ENCODE peak calls at places on chromosomes 13 and 19, in six cellular contexts. Y, Q, X, N, L and K are unnamed samples.

GRCh38 chr13:31042501-31043165 is 110.2 kb downstream of the TEX26 start:
- DNase-seq in N (no peak), Q (no peak), L (no peak), Y (no peak), X (no peak), K (no peak)

GRCh38 chr19:50844296-50844935 is 10.3 kb upstream of the KLK3 start:
- DNase-seq in Q (no peak), N (no peak), X (no peak), Y (no peak), L (no peak), K (no peak)

GRCh38 chr19:19381007-19381926 is 24.2 kb upstream of the GATAD2A start:
- DNase-seq in Y (no peak), N (no peak), Q (no peak), X (no peak), L (no peak), K (no peak)

GRCh38 chr19:33604651-33605050 is 17.1 kb upstream of the CHST8 start:
- DNase-seq in L (no peak), Y (no peak), X (no peak), N (no peak), Q (no peak), K (no peak)

GRCh38 chr13:77267362-77267761 is 59.5 kb downstream of the MYCBP2 start:
- DNase-seq in L (no peak), Y (no peak), X (no peak), Q (peak; percentile 82), N (no peak), K (no peak)

GRCh38 chr19:19626516-19627441 is 1.2 kb downstream of the LPAR2 start:
- DNase-seq in L (no peak), Y (no peak), N (no peak), X (no peak), Q (no peak), K (no peak)

GRCh38 chr19:34938886-34939285 is 12.2 kb downstream of the ZNF30 start:
- DNase-seq in X (no peak), N (no peak), L (no peak), Q (no peak), Y (no peak), K (no peak)

GRCh38 chr13:48043789-48044503 is 6.4 kb downstream of the NUDT15 start:
- DNase-seq in L (no peak), X (peak; percentile 46), Y (no peak), N (no peak), Q (peak; percentile 81), K (peak; percentile 41)